ENCODE peak calls at places on chromosomes 7 and 10, in four cellular contexts. R is H1, Z is PC-3, U is K562. W is an unnamed sample.

GRCh38 chr10:98365698-98366530 is 49.1 kb downstream of the PYROXD2 start:
- DNase-seq in R (no peak), Z (no peak), U (no peak), W (no peak)

GRCh38 chr7:43076189-43076605 is 36.2 kb upstream of the HECW1 start:
- DNase-seq in R (no peak), Z (no peak), U (no peak), W (peak)

GRCh38 chr7:135372222-135372621 is 137.7 kb downstream of the CNOT4 start:
- DNase-seq in R (no peak), Z (no peak), U (no peak), W (no peak)

GRCh38 chr10:84607523-84607922 is 279.1 kb downstream of the CCSER2 start:
- DNase-seq in R (no peak), Z (no peak), U (no peak), W (no peak)

GRCh38 chr10:76080406-76080805 is 649.0 kb downstream of the LRMDA start:
- DNase-seq in R (no peak), Z (peak), U (no peak), W (no peak)

GRCh38 chr10:71868192-71868697 is 17.2 kb upstream of the PSAP start:
- DNase-seq in R (no peak), Z (peak), U (peak), W (peak)

GRCh38 chr7:31308642-31309041 is 31.9 kb downstream of the NEUROD6 start:
- DNase-seq in R (no peak), Z (no peak), U (no peak), W (no peak)

GRCh38 chr7:2860627-2861133 is 16.6 kb upstream of the GNA12 start:
- DNase-seq in R (no peak), Z (peak), U (no peak), W (no peak)

GRCh38 chr7:155972651-155973349 is 160.5 kb upstream of the SHH start:
- DNase-seq in R (no peak), Z (no peak), U (no peak), W (no peak)

GRCh38 chr10:122098924-122099323 is 110.0 kb downstream of the TACC2 start:
- DNase-seq in R (no peak), Z (no peak), U (no peak), W (no peak)

GRCh38 chr7:54339074-54339473 is 203.1 kb upstream of the VSTM2A start:
- DNase-seq in R (no peak), Z (no peak), U (no peak), W (no peak)

GRCh38 chr10:43816351-43817321 is 168.0 kb upstream of the ZNF32 start:
- DNase-seq in R (no peak), Z (peak), U (no peak), W (peak)

GRCh38 chr10:61835069-61835908 is 66.2 kb upstream of the ARID5B start:
- DNase-seq in R (no peak), Z (peak), U (peak), W (peak)

GRCh38 chr7:109246330-109247077 is 676.8 kb downstream of the DNAJB9 start:
- DNase-seq in R (no peak), Z (peak), U (no peak), W (no peak)

GRCh38 chr7:17870406-17870805 is 69.9 kb downstream of the SNX13 start:
- DNase-seq in R (no peak), Z (no peak), U (no peak), W (no peak)

GRCh38 chr10:32077896-32078295 is 21.7 kb upstream of the KIF5B start:
- DNase-seq in R (no peak), Z (peak), U (no peak), W (no peak)

DNA sequence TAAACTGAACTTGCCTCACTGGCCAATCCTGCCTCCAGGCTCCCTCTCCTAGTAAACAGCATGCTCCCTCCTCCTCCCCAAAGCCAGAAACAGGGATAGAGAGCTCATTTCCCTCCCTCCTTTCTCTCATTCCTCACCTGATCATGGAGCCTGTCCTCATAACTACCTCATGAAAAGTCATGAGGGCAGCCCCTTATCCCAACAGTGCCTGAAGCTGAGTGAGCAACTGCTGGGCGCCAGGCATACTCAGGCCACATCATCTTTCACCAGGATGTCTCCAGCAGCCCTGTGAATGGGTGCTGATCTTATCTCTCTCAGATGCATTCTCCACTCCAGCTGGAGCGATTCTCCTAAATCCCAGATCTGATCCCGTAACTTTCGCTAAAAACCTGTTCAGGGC is 307.2 kb downstream of the PRPF18 start:
- DNase-seq in R (no peak), Z (peak), U (no peak), W (no peak)
- H2AFZ ChIP-seq in R (no peak), Z (peak), U (no peak), W (no peak)

DNA sequence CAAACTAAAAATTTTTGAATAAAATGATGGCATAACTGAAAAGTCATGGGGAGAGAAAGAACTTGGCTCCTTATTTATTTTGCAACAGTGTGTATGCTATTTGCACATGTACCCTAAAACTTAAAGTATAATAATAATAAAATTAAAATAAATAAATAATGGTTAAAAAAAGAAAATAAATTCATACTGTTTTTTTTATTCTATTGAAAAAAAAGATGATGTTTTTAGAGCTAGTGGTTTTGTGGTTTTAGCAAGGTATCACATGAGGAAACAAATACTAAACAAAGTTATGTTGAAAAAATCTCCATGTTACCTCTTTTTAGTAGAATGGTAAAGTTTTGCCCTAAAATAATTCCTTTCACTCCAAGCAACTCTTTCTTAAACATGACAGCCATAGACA is 26.2 kb downstream of the TMEM168 start:
- DNase-seq in R (no peak), Z (no peak), U (no peak), W (peak)
- H2AFZ ChIP-seq in R (no peak), Z (no peak), U (no peak), W (no peak)

GRCh38 chr10:117165557-117166419 is 27.7 kb upstream of the VAX1 start:
- DNase-seq in R (peak), Z (peak), U (peak), W (no peak)
- H2AFZ ChIP-seq in R (no peak), Z (peak), U (no peak), W (no peak)

DNA sequence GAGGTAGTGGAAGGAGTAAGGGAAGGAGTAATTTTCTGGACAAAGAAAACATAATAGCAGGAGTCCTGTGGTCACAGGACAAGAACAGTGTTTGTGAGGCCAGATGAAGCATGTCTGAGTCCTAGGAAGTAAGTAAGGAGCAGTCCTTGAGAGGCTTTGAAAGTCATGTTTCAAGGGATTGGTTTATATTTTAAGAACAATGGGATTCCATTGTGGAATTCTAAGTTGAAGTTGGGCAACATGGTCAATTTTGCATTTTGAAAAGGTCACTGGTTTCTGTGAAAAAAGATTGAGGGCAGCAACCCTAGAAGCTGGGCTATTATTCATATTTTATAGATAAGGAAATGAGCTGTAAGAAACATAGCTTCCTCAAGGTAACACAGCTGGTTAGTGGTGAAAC is 10.8 kb upstream of the SLC25A28 start:
- DNase-seq in R (no peak), Z (no peak), U (no peak), W (no peak)
- H2AFZ ChIP-seq in R (no peak), Z (no peak), U (no peak), W (no peak)

GRCh38 chr10:118166951-118167350 is 120.2 kb upstream of the RAB11FIP2 start:
- DNase-seq in R (no peak), Z (no peak), U (no peak), W (no peak)
- H2AFZ ChIP-seq in R (no peak), Z (no peak), U (no peak), W (no peak)